ENCODE peak calls at places on chromosomes 13 and 19, in seven cellular contexts. One of them, this sample, is unnamed.

GRCh38 chr19:10514211-10515145 is 2.8 kb downstream of the S1PR5 start:
- DNase-seq in cardiac fibroblast: no peak
- DNase-seq in astrocyte: no peak
- DNase-seq in fibroblast of mammary gland: no peak
- DNase-seq in ovary: no peak
- DNase-seq in tibial nerve: no peak
- DNase-seq in aorta: no peak
- DNase-seq in this sample: no peak

GRCh38 chr13:110306340-110306959 is 507 bp downstream of the COL4A1 start:
- DNase-seq in cardiac fibroblast: peak
- DNase-seq in astrocyte: no peak
- DNase-seq in fibroblast of mammary gland: peak
- DNase-seq in ovary: peak
- DNase-seq in tibial nerve: no peak
- DNase-seq in aorta: no peak
- DNase-seq in this sample: no peak

GRCh38 chr13:52454459-52454824 is 836 bp upstream of the CKAP2 start:
- DNase-seq in cardiac fibroblast: peak
- DNase-seq in astrocyte: no peak
- DNase-seq in fibroblast of mammary gland: no peak
- DNase-seq in ovary: no peak
- DNase-seq in tibial nerve: no peak
- DNase-seq in aorta: no peak
- DNase-seq in this sample: peak

GRCh38 chr13:42732073-42732472 is 49.3 kb upstream of the FAM216B start:
- DNase-seq in cardiac fibroblast: no peak
- DNase-seq in astrocyte: no peak
- DNase-seq in fibroblast of mammary gland: no peak
- DNase-seq in ovary: no peak
- DNase-seq in tibial nerve: no peak
- DNase-seq in aorta: no peak
- DNase-seq in this sample: no peak

GRCh38 chr19:49921871-49922755 is 6.9 kb upstream of the ATF5 start:
- DNase-seq in cardiac fibroblast: peak
- DNase-seq in astrocyte: peak
- DNase-seq in fibroblast of mammary gland: peak
- DNase-seq in ovary: no peak
- DNase-seq in tibial nerve: no peak
- DNase-seq in aorta: peak
- DNase-seq in this sample: peak

GRCh38 chr13:28707629-28708427 is 10.9 kb downstream of the SLC46A3 start:
- DNase-seq in cardiac fibroblast: peak
- DNase-seq in astrocyte: peak
- DNase-seq in fibroblast of mammary gland: peak
- DNase-seq in ovary: no peak
- DNase-seq in tibial nerve: no peak
- DNase-seq in aorta: no peak
- DNase-seq in this sample: peak

GRCh38 chr19:11767633-11768133 is 883 bp downstream of the ZNF441 start:
- DNase-seq in cardiac fibroblast: peak
- DNase-seq in astrocyte: peak
- DNase-seq in fibroblast of mammary gland: peak
- DNase-seq in ovary: peak
- DNase-seq in tibial nerve: no peak
- DNase-seq in aorta: peak
- DNase-seq in this sample: peak

GRCh38 chr13:51394724-51395123 is 55.2 kb downstream of the SERPINE3 start:
- DNase-seq in cardiac fibroblast: no peak
- DNase-seq in astrocyte: no peak
- DNase-seq in fibroblast of mammary gland: no peak
- DNase-seq in ovary: no peak
- DNase-seq in tibial nerve: no peak
- DNase-seq in aorta: no peak
- DNase-seq in this sample: no peak

GRCh38 chr19:38929929-38930775 is at the start of gene SARS2:
- DNase-seq in cardiac fibroblast: peak
- DNase-seq in astrocyte: peak
- DNase-seq in fibroblast of mammary gland: peak
- DNase-seq in ovary: peak
- DNase-seq in tibial nerve: peak
- DNase-seq in aorta: peak
- DNase-seq in this sample: peak

GRCh38 chr13:41344358-41344757 is 33.3 kb downstream of the NAA16 start:
- DNase-seq in cardiac fibroblast: no peak
- DNase-seq in astrocyte: no peak
- DNase-seq in fibroblast of mammary gland: no peak
- DNase-seq in ovary: no peak
- DNase-seq in tibial nerve: no peak
- DNase-seq in aorta: no peak
- DNase-seq in this sample: no peak

GRCh38 chr13:98482476-98483444 is 94.1 kb downstream of the STK24 start:
- DNase-seq in cardiac fibroblast: peak
- DNase-seq in astrocyte: peak
- DNase-seq in fibroblast of mammary gland: peak
- DNase-seq in ovary: peak
- DNase-seq in tibial nerve: peak
- DNase-seq in aorta: peak
- DNase-seq in this sample: peak

GRCh38 chr13:33224686-33225085 is 60.9 kb downstream of the STARD13 start:
- DNase-seq in cardiac fibroblast: peak
- DNase-seq in astrocyte: peak
- DNase-seq in fibroblast of mammary gland: peak
- DNase-seq in ovary: no peak
- DNase-seq in tibial nerve: no peak
- DNase-seq in aorta: no peak
- DNase-seq in this sample: no peak

GRCh38 chr13:57633950-57634828 is 2.6 kb downstream of the PCDH17 start:
- DNase-seq in cardiac fibroblast: no peak
- DNase-seq in astrocyte: peak
- DNase-seq in fibroblast of mammary gland: no peak
- DNase-seq in ovary: no peak
- DNase-seq in tibial nerve: no peak
- DNase-seq in aorta: peak
- DNase-seq in this sample: no peak

GRCh38 chr19:950352-951066 is 24.7 kb downstream of the ARID3A start:
- DNase-seq in cardiac fibroblast: no peak
- DNase-seq in astrocyte: no peak
- DNase-seq in fibroblast of mammary gland: no peak
- DNase-seq in ovary: no peak
- DNase-seq in tibial nerve: no peak
- DNase-seq in aorta: no peak
- DNase-seq in this sample: no peak

GRCh38 chr19:55257461-55258411 is 1.1 kb downstream of the PPP6R1 start:
- DNase-seq in cardiac fibroblast: no peak
- DNase-seq in astrocyte: no peak
- DNase-seq in fibroblast of mammary gland: peak
- DNase-seq in ovary: no peak
- DNase-seq in tibial nerve: no peak
- DNase-seq in aorta: no peak
- DNase-seq in this sample: no peak

GRCh38 chr19:42423462-42424344 is 3.5 kb downstream of the LIPE start:
- DNase-seq in cardiac fibroblast: peak
- DNase-seq in astrocyte: peak
- DNase-seq in fibroblast of mammary gland: peak
- DNase-seq in ovary: peak
- DNase-seq in tibial nerve: peak
- DNase-seq in aorta: peak
- DNase-seq in this sample: peak

GRCh38 chr19:13031917-13032623 is 36.8 kb downstream of the NFIX start:
- DNase-seq in cardiac fibroblast: peak
- DNase-seq in astrocyte: peak
- DNase-seq in fibroblast of mammary gland: peak
- DNase-seq in ovary: no peak
- DNase-seq in tibial nerve: no peak
- DNase-seq in aorta: peak
- DNase-seq in this sample: peak

GRCh38 chr19:40191836-40192646 is 815 bp downstream of the MAP3K10 start:
- DNase-seq in cardiac fibroblast: peak
- DNase-seq in astrocyte: no peak
- DNase-seq in fibroblast of mammary gland: peak
- DNase-seq in ovary: peak
- DNase-seq in tibial nerve: no peak
- DNase-seq in aorta: no peak
- DNase-seq in this sample: no peak

GRCh38 chr19:3606174-3606689 is 443 bp downstream of the TBXA2R start:
- DNase-seq in cardiac fibroblast: no peak
- DNase-seq in astrocyte: no peak
- DNase-seq in fibroblast of mammary gland: no peak
- DNase-seq in ovary: peak
- DNase-seq in tibial nerve: no peak
- DNase-seq in aorta: peak
- DNase-seq in this sample: no peak

GRCh38 chr19:18519962-18520847 is 1.7 kb downstream of the ELL start:
- DNase-seq in cardiac fibroblast: peak
- DNase-seq in astrocyte: peak
- DNase-seq in fibroblast of mammary gland: peak
- DNase-seq in ovary: peak
- DNase-seq in tibial nerve: no peak
- DNase-seq in aorta: peak
- DNase-seq in this sample: peak

GRCh38 chr13:77416666-77417212 is 89.8 kb upstream of the MYCBP2 start:
- DNase-seq in cardiac fibroblast: no peak
- DNase-seq in astrocyte: no peak
- DNase-seq in fibroblast of mammary gland: no peak
- DNase-seq in ovary: no peak
- DNase-seq in tibial nerve: no peak
- DNase-seq in aorta: no peak
- DNase-seq in this sample: no peak

DNA sequence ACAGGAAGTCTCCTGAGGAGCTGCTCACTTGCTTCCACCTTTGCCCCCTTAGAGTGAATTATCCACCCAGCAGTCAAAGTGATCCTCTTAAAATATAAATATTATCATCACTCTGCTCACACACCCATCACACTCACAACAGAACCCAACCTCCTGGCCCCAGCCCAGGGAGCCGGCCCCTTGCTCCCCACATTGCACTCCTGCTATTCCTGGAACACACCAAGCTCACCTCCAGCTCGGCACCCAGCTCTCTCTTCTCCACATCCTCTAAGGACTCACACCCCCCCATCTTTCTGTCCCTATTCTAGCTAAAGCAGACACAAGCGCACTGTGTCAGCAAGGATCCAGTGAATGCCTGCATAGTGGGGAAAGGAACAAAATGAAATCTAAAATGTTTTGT is 7.0 kb downstream of the TUBGCP3 start:
- DNase-seq in cardiac fibroblast: no peak
- DNase-seq in astrocyte: no peak
- DNase-seq in fibroblast of mammary gland: no peak
- DNase-seq in ovary: no peak
- DNase-seq in tibial nerve: no peak
- DNase-seq in aorta: no peak
- DNase-seq in this sample: no peak
- H3K4me3 ChIP-seq in cardiac fibroblast: no peak
- H3K4me3 ChIP-seq in astrocyte: no peak
- H3K4me3 ChIP-seq in fibroblast of mammary gland: no peak
- H3K4me3 ChIP-seq in ovary: no peak
- H3K4me3 ChIP-seq in tibial nerve: no peak
- H3K4me3 ChIP-seq in aorta: no peak
- H3K4me3 ChIP-seq in this sample: no peak

GRCh38 chr19:58045411-58046050 is 11.7 kb downstream of the ZSCAN1 start:
- DNase-seq in cardiac fibroblast: no peak
- DNase-seq in astrocyte: no peak
- DNase-seq in fibroblast of mammary gland: no peak
- DNase-seq in ovary: no peak
- DNase-seq in tibial nerve: no peak
- DNase-seq in aorta: no peak
- DNase-seq in this sample: no peak
- H3K4me3 ChIP-seq in cardiac fibroblast: no peak
- H3K4me3 ChIP-seq in astrocyte: no peak
- H3K4me3 ChIP-seq in fibroblast of mammary gland: no peak
- H3K4me3 ChIP-seq in ovary: no peak
- H3K4me3 ChIP-seq in tibial nerve: no peak
- H3K4me3 ChIP-seq in aorta: no peak
- H3K4me3 ChIP-seq in this sample: no peak

GRCh38 chr13:95745752-95746151 is 68.8 kb downstream of the DNAJC3 start:
- DNase-seq in cardiac fibroblast: peak
- DNase-seq in astrocyte: no peak
- DNase-seq in fibroblast of mammary gland: peak
- DNase-seq in ovary: no peak
- DNase-seq in tibial nerve: no peak
- DNase-seq in aorta: no peak
- DNase-seq in this sample: no peak

GRCh38 chr13:95741584-95742563 is 64.9 kb downstream of the DNAJC3 start:
- DNase-seq in cardiac fibroblast: no peak
- DNase-seq in astrocyte: no peak
- DNase-seq in fibroblast of mammary gland: no peak
- DNase-seq in ovary: no peak
- DNase-seq in tibial nerve: no peak
- DNase-seq in aorta: no peak
- DNase-seq in this sample: no peak

GRCh38 chr13:95743192-95743591 is 66.3 kb downstream of the DNAJC3 start:
- DNase-seq in cardiac fibroblast: no peak
- DNase-seq in astrocyte: no peak
- DNase-seq in fibroblast of mammary gland: no peak
- DNase-seq in ovary: no peak
- DNase-seq in tibial nerve: no peak
- DNase-seq in aorta: no peak
- DNase-seq in this sample: no peak

GRCh38 chr13:95745289-95745688 is 68.3 kb downstream of the DNAJC3 start:
- DNase-seq in cardiac fibroblast: no peak
- DNase-seq in astrocyte: no peak
- DNase-seq in fibroblast of mammary gland: no peak
- DNase-seq in ovary: no peak
- DNase-seq in tibial nerve: no peak
- DNase-seq in aorta: no peak
- DNase-seq in this sample: no peak

GRCh38 chr13:95740921-95741320 is 64.0 kb downstream of the DNAJC3 start:
- DNase-seq in cardiac fibroblast: no peak
- DNase-seq in astrocyte: no peak
- DNase-seq in fibroblast of mammary gland: no peak
- DNase-seq in ovary: no peak
- DNase-seq in tibial nerve: no peak
- DNase-seq in aorta: no peak
- DNase-seq in this sample: no peak
- H3K4me3 ChIP-seq in cardiac fibroblast: no peak
- H3K4me3 ChIP-seq in astrocyte: no peak
- H3K4me3 ChIP-seq in fibroblast of mammary gland: no peak
- H3K4me3 ChIP-seq in ovary: no peak
- H3K4me3 ChIP-seq in tibial nerve: no peak
- H3K4me3 ChIP-seq in aorta: no peak
- H3K4me3 ChIP-seq in this sample: no peak

DNA sequence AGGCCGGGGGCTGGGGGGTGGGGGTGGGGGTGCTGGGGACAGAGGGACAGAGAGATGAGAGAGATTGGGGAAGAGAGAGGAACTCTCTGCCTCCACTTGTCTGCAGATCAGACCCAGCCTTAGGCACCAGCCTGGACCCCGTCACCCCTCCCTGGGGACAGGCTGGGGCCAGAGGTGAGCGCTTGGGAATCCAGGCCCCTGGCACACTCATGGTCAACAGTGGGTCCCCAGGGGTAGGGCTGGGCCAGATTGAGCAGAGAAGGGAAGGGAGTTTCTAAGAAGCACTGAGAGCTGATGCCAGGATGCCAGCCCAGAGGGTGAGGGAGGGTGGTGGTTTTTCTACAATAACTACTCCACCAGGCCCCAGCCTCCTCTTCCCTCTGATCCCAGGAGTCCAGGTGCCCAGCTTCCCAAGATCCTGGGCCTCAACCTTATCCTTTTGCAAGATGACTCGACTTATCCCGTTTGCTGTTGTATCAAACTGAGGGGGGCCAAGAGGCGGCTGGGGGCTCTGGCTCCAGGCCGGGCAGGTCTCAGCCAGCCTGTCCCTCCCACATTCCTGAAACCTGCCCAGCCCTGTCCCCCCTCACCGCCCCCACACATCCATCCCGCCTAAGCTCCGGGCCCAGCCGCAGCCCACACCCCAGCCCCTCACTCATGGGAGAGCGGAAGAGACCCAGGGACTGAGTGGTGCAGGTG is 1.1 kb downstream of the BCAM start:
- DNase-seq in cardiac fibroblast: no peak
- DNase-seq in astrocyte: no peak
- DNase-seq in fibroblast of mammary gland: no peak
- DNase-seq in ovary: no peak
- DNase-seq in tibial nerve: no peak
- DNase-seq in aorta: peak
- DNase-seq in this sample: peak
- H3K4me3 ChIP-seq in cardiac fibroblast: no peak
- H3K4me3 ChIP-seq in astrocyte: no peak
- H3K4me3 ChIP-seq in fibroblast of mammary gland: no peak
- H3K4me3 ChIP-seq in ovary: no peak
- H3K4me3 ChIP-seq in tibial nerve: peak
- H3K4me3 ChIP-seq in aorta: peak
- H3K4me3 ChIP-seq in this sample: peak